ENCODE peak calls at places on chromosome 18, in ten cellular contexts. Y, G, B, F, P, I, D, U, L and N are unnamed samples.

GRCh38 chr18:10995576-10995975 is 153.8 kb downstream of the PIEZO2 start:
- DNase-seq in Y (no peak), G (no peak), B (no peak), F (no peak), P (peak; percentile 29), I (no peak), D (no peak), U (no peak), L (no peak), N (no peak)

GRCh38 chr18:22676423-22676822 is 256.7 kb upstream of the RBBP8 start:
- DNase-seq in Y (no peak), G (no peak), B (no peak), F (no peak), P (no peak), I (no peak), D (peak; percentile 16), U (peak; percentile 69), L (no peak), N (no peak)

GRCh38 chr18:23902396-23902795 is 112.2 kb upstream of the TTC39C start:
- DNase-seq in Y (peak; percentile 20), G (no peak), B (no peak), F (no peak), P (no peak), I (no peak), D (no peak), U (no peak), L (no peak), N (no peak)

GRCh38 chr18:4126939-4127338 is 328.2 kb downstream of the DLGAP1 start:
- DNase-seq in Y (no peak), G (no peak), B (no peak), F (no peak), P (no peak), I (no peak), D (no peak), U (no peak), L (no peak), N (no peak)

GRCh38 chr18:31646332-31646822 is 38.0 kb downstream of the B4GALT6 start:
- DNase-seq in Y (no peak), G (no peak), B (no peak), F (no peak), P (no peak), I (no peak), D (no peak), U (no peak), L (no peak), N (no peak)

GRCh38 chr18:449374-449773 is 51.1 kb downstream of the COLEC12 start:
- DNase-seq in Y (no peak), G (no peak), B (no peak), F (no peak), P (no peak), I (no peak), D (no peak), U (no peak), L (no peak), N (no peak)

GRCh38 chr18:59546164-59546563 is 151.1 kb downstream of the CCBE1 start:
- DNase-seq in Y (no peak), G (no peak), B (no peak), F (no peak), P (peak; percentile 67), I (no peak), D (no peak), U (peak; percentile 59), L (peak; percentile 55), N (no peak)

GRCh38 chr18:24014986-24015896 is 687 bp downstream of the TTC39C start:
- DNase-seq in Y (no peak), G (no peak), B (peak; percentile 66), F (peak; percentile 18), P (peak; percentile 77), I (peak; percentile 19), D (peak; percentile 66), U (peak; percentile 70), L (peak; percentile 36), N (peak; percentile 54)

GRCh38 chr18:36602071-36602470 is 226.7 kb downstream of the TPGS2 start:
- DNase-seq in Y (no peak), G (no peak), B (no peak), F (no peak), P (no peak), I (no peak), D (no peak), U (no peak), L (no peak), N (no peak)

GRCh38 chr18:3526421-3527354 is 76.7 kb downstream of the TGIF1 start:
- DNase-seq in Y (peak; percentile 85), G (no peak), B (no peak), F (no peak), P (peak; percentile 3), I (no peak), D (no peak), U (peak; percentile 28), L (peak; percentile 77), N (no peak)

GRCh38 chr18:48080546-48080945 is 150.1 kb upstream of the SMAD2 start:
- DNase-seq in Y (no peak), G (no peak), B (no peak), F (no peak), P (no peak), I (no peak), D (no peak), U (no peak), L (no peak), N (no peak)

GRCh38 chr18:58896734-58897508 is 32.2 kb downstream of the ZNF532 start:
- DNase-seq in Y (no peak), G (no peak), B (peak; percentile 42), F (no peak), P (no peak), I (no peak), D (no peak), U (peak; percentile 18), L (no peak), N (no peak)

GRCh38 chr18:39724652-39725051 is 2159.1 kb upstream of the CELF4 start:
- DNase-seq in Y (no peak), G (no peak), B (no peak), F (no peak), P (no peak), I (no peak), D (no peak), U (peak; percentile 33), L (peak; percentile 46), N (no peak)

GRCh38 chr18:74804677-74805076 is 207.0 kb downstream of the ZNF407 start:
- DNase-seq in Y (no peak), G (no peak), B (no peak), F (no peak), P (no peak), I (no peak), D (no peak), U (no peak), L (no peak), N (no peak)

GRCh38 chr18:36942264-36942663 is 113.3 kb downstream of the KIAA1328 start:
- DNase-seq in Y (peak; percentile 5), G (no peak), B (peak; percentile 45), F (peak; percentile 6), P (peak; percentile 34), I (no peak), D (peak; percentile 24), U (peak; percentile 67), L (peak; percentile 6), N (no peak)

GRCh38 chr18:79400591-79401381 is 5.1 kb downstream of the NFATC1 start:
- DNase-seq in Y (no peak), G (no peak), B (peak; percentile 66), F (no peak), P (no peak), I (no peak), D (no peak), U (no peak), L (no peak), N (no peak)

GRCh38 chr18:79405781-79406575 is 10.2 kb downstream of the NFATC1 start:
- DNase-seq in Y (no peak), G (no peak), B (peak; percentile 96), F (no peak), P (no peak), I (no peak), D (no peak), U (no peak), L (no peak), N (peak; percentile 71)

GRCh38 chr18:13726972-13727331 is 479 bp downstream of the RNMT start:
- DNase-seq in Y (no peak), G (no peak), B (peak; percentile 67), F (peak; percentile 11), P (peak; percentile 59), I (peak; percentile 51), D (no peak), U (peak; percentile 61), L (peak; percentile 27), N (peak; percentile 52)

GRCh38 chr18:44033144-44033543 is 647.5 kb upstream of the SETBP1 start:
- DNase-seq in Y (no peak), G (no peak), B (no peak), F (no peak), P (no peak), I (no peak), D (no peak), U (no peak), L (no peak), N (no peak)

GRCh38 chr18:43396266-43396665 is 119.0 kb upstream of the SYT4 start:
- DNase-seq in Y (peak; percentile 22), G (no peak), B (no peak), F (no peak), P (no peak), I (no peak), D (no peak), U (peak; percentile 53), L (peak; percentile 1), N (no peak)

GRCh38 chr18:44682181-44682870 is 1.6 kb downstream of the SETBP1 start:
- DNase-seq in Y (no peak), G (no peak), B (peak; percentile 69), F (no peak), P (no peak), I (no peak), D (no peak), U (no peak), L (no peak), N (peak; percentile 70)

GRCh38 chr18:1104265-1104792 is 199.7 kb downstream of the ADCYAP1 start:
- DNase-seq in Y (no peak), G (no peak), B (no peak), F (no peak), P (peak; percentile 31), I (no peak), D (no peak), U (peak; percentile 51), L (peak; percentile 76), N (no peak)

GRCh38 chr18:34494359-34494696 is 215.8 kb upstream of the DTNA start:
- DNase-seq in Y (no peak), G (peak; percentile 2), B (no peak), F (no peak), P (no peak), I (no peak), D (no peak), U (no peak), L (no peak), N (no peak)

GRCh38 chr18:77657651-77658308 is 408.1 kb downstream of the GALR1 start:
- DNase-seq in Y (no peak), G (no peak), B (no peak), F (no peak), P (no peak), I (no peak), D (no peak), U (no peak), L (no peak), N (no peak)

GRCh38 chr18:66226782-66227181 is 377.1 kb downstream of the CDH19 start:
- DNase-seq in Y (no peak), G (no peak), B (no peak), F (no peak), P (no peak), I (peak; percentile 29), D (no peak), U (no peak), L (no peak), N (no peak)

GRCh38 chr18:72847134-72847533 is 20.7 kb downstream of the NETO1 start:
- DNase-seq in Y (no peak), G (no peak), B (no peak), F (no peak), P (no peak), I (no peak), D (no peak), U (no peak), L (no peak), N (no peak)

GRCh38 chr18:68152770-68153169 is 562.1 kb downstream of the TMX3 start:
- DNase-seq in Y (no peak), G (no peak), B (no peak), F (no peak), P (no peak), I (no peak), D (no peak), U (no peak), L (no peak), N (no peak)

GRCh38 chr18:3712485-3712884 is 262.5 kb downstream of the TGIF1 start:
- DNase-seq in Y (no peak), G (no peak), B (peak; percentile 59), F (no peak), P (no peak), I (no peak), D (no peak), U (no peak), L (no peak), N (no peak)